ENCODE peak calls at places on chromosomes 3 and 15, in five cellular contexts. One of them, this sample, is unnamed.

GRCh38 chr3:31105011-31105410 is 210.6 kb upstream of the GADL1 start:
- DNase-seq in GM12878: no peak
- DNase-seq in HepG2: no peak
- DNase-seq in GM12892: no peak
- DNase-seq in H1: no peak
- DNase-seq in this sample: no peak

GRCh38 chr3:49718419-49719213 is 868 bp downstream of the AMIGO3 start:
- DNase-seq in GM12878: no peak
- DNase-seq in GM12892: no peak
- DNase-seq in H1: peak; percentile 23
- DNase-seq in HepG2: no peak
- DNase-seq in this sample: no peak

GRCh38 chr3:46087871-46088270 is 60.6 kb upstream of the XCR1 start:
- DNase-seq in HepG2: no peak
- DNase-seq in GM12892: no peak
- DNase-seq in H1: no peak
- DNase-seq in GM12878: no peak
- DNase-seq in this sample: no peak

GRCh38 chr15:76954744-76955143 is 23.2 kb downstream of the RCN2 start:
- DNase-seq in H1: no peak
- DNase-seq in HepG2: no peak
- DNase-seq in GM12892: no peak
- DNase-seq in GM12878: no peak
- DNase-seq in this sample: no peak

GRCh38 chr3:89049119-89049518 is 58.3 kb upstream of the EPHA3 start:
- DNase-seq in HepG2: peak; percentile 5
- DNase-seq in GM12892: no peak
- DNase-seq in H1: peak; percentile 29
- DNase-seq in GM12878: no peak
- DNase-seq in this sample: no peak

GRCh38 chr15:25184356-25185155 is 229.8 kb downstream of the SNRPN start:
- DNase-seq in GM12892: no peak
- DNase-seq in GM12878: no peak
- DNase-seq in HepG2: no peak
- DNase-seq in H1: no peak
- DNase-seq in this sample: no peak

GRCh38 chr15:31384568-31384967 is 57.9 kb downstream of the KLF13 start:
- DNase-seq in GM12892: no peak
- DNase-seq in HepG2: no peak
- DNase-seq in GM12878: no peak
- DNase-seq in H1: no peak
- DNase-seq in this sample: no peak

GRCh38 chr3:138186216-138186615 is 885 bp upstream of the ARMC8 start:
- DNase-seq in GM12878: no peak
- DNase-seq in H1: no peak
- DNase-seq in GM12892: no peak
- DNase-seq in HepG2: no peak
- DNase-seq in this sample: no peak

GRCh38 chr3:63918321-63918720 is 6.1 kb upstream of the SCAANT1 start:
- DNase-seq in GM12878: no peak
- DNase-seq in HepG2: no peak
- DNase-seq in H1: no peak
- DNase-seq in GM12892: no peak
- DNase-seq in this sample: no peak

GRCh38 chr3:178602864-178603263 is 66.6 kb downstream of the KCNMB2 start:
- DNase-seq in HepG2: no peak
- DNase-seq in H1: no peak
- DNase-seq in GM12892: no peak
- DNase-seq in GM12878: no peak
- DNase-seq in this sample: no peak

DNA sequence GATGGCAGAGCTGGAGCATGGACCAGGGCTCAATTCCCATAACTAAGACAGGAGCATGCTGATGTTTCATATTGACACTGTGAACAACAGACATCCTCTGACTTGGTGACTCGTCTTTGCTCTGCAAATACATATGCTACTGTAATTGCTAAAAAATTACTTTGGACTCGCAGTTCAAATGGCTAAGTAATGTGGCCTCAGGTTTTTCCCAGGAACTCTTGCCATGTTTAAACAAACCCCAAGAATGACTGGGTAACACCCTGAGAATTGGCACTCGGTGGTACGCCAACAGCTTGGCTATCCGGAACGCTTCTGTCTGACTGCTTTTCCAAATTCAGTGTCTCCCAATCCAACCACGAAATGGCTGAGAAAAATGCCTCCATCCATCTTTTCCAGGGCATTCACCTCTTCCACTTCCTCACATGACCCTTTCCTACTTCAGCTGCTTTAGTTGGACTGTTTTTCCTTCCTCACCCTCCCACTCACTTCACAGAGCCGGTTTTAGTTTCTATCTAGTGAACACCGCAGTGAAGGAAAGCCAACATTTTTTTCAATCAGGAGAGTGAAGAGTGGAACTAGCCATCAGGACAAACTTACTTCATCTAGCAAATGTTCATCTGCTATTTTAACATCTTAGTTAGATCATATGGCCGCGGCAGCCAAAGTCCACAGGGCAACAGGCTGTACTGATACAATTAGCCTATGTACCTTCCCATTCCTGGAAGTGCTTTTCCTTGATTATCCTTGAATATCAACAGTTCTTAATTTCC is 456.5 kb upstream of the THBS1 start:
- DNase-seq in GM12878: no peak
- DNase-seq in HepG2: peak; percentile 50
- DNase-seq in H1: no peak
- DNase-seq in GM12892: no peak
- DNase-seq in this sample: no peak
- TF ChIP-seq TAF1 in GM12878: no peak
- TF ChIP-seq TAF1 in HepG2: no peak
- TF ChIP-seq TAF1 in H1: no peak
- TF ChIP-seq TAF1 in GM12892: no peak
- TF ChIP-seq TAF1 in this sample: no peak

DNA sequence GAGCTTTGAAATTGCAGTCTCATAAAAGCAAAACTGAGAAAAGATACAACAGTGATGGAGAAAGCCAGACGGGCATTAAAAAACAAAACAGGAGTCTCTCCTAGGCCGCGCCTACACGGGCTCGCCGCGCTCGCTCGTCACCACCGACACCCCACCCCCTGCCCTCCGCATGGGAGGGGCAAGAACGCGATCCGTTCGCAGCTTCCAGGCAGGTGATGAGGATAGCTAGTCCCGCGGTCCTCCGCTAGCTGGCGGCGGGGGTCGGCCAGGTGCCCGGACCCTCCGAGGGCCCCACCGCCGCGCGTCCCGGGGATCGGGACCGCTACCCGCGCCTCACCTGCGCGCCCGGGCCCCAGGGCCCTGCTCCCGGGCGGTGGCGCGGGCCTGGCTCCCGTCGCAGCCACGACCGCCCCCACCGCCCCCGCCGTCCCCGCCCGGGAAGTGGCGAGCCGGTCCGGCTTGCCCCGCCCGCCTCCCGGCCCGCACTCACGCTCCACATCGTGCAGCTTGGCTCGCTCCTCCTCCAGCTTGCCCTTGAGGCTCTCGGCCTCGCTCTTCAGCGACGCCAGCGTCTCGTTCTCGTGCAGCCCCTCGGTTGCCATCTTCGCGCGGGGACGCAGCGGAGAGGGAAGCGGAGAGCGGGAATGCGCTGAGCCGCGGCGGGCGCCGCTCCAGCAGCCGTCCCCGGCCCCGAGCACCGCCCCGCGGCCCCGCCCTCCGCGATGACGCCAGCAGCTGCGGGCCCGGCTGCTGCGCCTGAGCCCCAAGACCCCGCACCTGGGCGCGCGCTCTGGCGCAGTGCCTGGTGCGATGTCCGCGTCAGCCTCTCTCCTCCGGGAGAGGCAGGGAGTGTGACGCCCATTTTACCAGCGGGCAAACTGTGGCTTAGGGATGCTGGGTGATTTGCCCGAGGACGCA is 11.7 kb downstream of the GNB5 start:
- DNase-seq in GM12878: peak; percentile 37
- DNase-seq in HepG2: peak; percentile 57
- DNase-seq in GM12892: peak; percentile 86
- DNase-seq in H1: peak; percentile 56
- DNase-seq in this sample: peak; percentile 88
- TF ChIP-seq POLR2A in GM12878: peak; percentile 89
- TF ChIP-seq POLR2A in HepG2: peak; percentile 38
- TF ChIP-seq POLR2A in GM12892: peak; percentile 80
- TF ChIP-seq POLR2A in H1: peak; percentile 79
- TF ChIP-seq POLR2A in this sample: peak; percentile 46

GRCh38 chr3:57966823-57967222 is 41.4 kb upstream of the FLNB start:
- DNase-seq in GM12892: no peak
- DNase-seq in H1: no peak
- DNase-seq in GM12878: no peak
- DNase-seq in HepG2: no peak
- DNase-seq in this sample: no peak
- TF ChIP-seq TAF1 in GM12892: no peak
- TF ChIP-seq TAF1 in H1: no peak
- TF ChIP-seq TAF1 in GM12878: no peak
- TF ChIP-seq TAF1 in HepG2: no peak
- TF ChIP-seq TAF1 in this sample: no peak

DNA sequence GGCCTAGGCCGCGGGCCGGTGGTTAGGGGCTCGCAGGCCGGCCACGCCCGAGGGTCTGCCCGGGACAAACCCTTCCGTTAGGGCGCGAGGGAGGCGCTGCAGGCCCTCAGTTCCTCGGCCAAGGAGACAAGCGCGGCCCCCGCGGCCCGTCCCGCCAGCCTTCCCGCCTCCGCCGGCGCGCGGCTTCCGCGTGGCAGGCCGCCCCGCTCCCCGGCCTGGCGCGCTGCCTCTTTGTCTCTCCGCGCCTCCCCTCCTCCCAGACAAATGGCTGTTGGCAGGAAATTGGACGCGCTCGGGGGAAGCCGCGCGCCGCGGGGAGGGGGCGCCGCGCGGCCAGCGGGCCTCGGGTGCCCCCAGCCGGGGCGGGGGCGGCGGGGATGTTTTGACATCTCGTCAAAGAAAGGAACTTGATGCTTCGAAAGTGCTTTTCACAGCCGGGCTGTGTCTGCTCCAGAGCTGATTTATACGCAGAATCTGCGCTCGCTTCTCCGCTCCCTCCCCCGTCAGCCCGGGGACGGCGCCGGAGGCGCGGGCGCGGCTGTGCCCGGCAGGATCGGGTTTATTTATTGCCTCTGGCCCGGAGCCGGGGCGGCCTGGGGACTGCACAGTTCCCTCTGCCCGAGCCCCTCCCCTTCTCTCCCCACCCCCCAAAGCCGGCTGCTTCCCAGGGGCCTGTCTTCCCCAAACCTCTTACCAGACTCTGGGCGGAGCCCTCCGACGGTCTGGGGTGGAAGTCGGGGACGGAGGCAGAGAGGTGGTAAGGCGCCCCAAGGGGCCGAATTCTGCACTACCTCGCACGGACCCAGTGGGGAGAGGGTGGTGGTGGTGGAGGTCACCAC is 20.8 kb downstream of the SHF start:
- DNase-seq in GM12892: peak; percentile 90
- DNase-seq in HepG2: peak; percentile 62
- DNase-seq in GM12878: peak; percentile 51
- DNase-seq in H1: peak; percentile 84
- DNase-seq in this sample: peak; percentile 95
- TF ChIP-seq POLR2A in GM12892: peak; percentile 71
- TF ChIP-seq POLR2A in HepG2: peak; percentile 34
- TF ChIP-seq POLR2A in GM12878: peak; percentile 75
- TF ChIP-seq POLR2A in H1: peak; percentile 75
- TF ChIP-seq POLR2A in this sample: peak; percentile 50

DNA sequence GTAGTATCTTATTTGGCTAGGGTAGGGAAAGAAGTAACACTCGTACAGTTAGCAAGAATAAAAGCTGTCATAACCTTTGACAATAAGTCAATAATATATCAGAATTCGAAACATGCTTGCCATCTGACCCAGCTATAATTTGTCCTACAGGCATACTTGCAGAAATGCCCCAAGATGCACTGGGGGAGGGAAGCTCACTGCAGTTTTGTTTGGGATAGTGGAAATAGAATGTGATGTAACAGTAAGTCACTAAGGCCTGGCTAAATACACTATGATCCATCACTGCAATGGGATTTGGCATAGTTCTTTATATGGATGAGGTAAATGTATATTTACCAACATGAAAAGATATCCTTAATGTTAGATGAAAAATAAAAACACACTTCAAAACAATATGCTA is 25.5 kb upstream of the TMOD3 start:
- DNase-seq in GM12878: no peak
- DNase-seq in GM12892: no peak
- DNase-seq in H1: no peak
- DNase-seq in HepG2: no peak
- DNase-seq in this sample: no peak
- TF ChIP-seq TAF1 in GM12878: no peak
- TF ChIP-seq TAF1 in GM12892: no peak
- TF ChIP-seq TAF1 in H1: no peak
- TF ChIP-seq TAF1 in HepG2: no peak
- TF ChIP-seq TAF1 in this sample: no peak

DNA sequence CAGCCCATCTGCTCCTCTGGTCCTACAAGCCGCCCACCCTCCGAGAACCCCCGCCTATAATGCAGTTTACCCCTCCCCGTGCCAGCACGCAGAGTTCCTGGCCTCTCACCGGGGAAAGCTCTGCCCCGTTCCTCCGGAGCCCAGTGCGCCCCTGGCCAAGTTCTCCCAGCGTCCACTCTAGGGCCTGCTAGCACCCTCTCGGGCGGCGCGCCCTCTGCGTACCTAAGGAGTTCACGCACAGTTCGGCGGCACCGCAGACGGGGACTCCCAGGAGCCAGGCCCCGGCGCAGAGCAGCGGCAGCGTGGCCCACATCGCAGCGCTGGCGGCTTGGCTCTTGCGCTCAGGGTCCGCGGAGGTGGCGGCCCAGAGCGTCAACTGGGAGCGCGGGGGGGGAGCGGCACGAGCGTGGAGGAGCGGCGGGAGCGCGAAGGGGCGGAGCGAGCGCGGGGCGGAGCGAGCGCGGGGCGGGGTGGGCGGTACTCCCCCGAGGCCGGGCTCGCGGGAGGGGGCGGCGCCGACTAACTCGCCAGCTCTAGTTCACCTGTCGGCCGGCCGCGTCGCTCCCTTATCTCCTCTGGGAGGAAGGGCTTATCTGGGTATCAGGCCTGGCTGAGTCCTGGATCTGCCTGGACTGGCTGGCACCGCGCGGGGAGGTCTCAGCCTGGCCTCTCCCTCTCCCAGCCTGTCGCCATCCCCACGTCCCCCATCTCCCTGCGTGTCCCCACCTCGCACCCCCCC is at the start of gene CTSH:
- DNase-seq in GM12878: no peak
- DNase-seq in GM12892: peak; percentile 85
- DNase-seq in H1: peak; percentile 38
- DNase-seq in HepG2: peak; percentile 84
- DNase-seq in this sample: peak; percentile 88
- TF ChIP-seq POLR2A in GM12878: peak; percentile 91
- TF ChIP-seq POLR2A in GM12892: peak; percentile 85
- TF ChIP-seq POLR2A in H1: peak; percentile 29
- TF ChIP-seq POLR2A in HepG2: peak; percentile 42
- TF ChIP-seq POLR2A in this sample: no peak

GRCh38 chr3:72255736-72256559 is 471.0 kb upstream of the PROK2 start:
- DNase-seq in HepG2: no peak
- DNase-seq in GM12892: no peak
- DNase-seq in H1: no peak
- DNase-seq in GM12878: no peak
- DNase-seq in this sample: no peak
- TF ChIP-seq TAF1 in HepG2: no peak
- TF ChIP-seq TAF1 in GM12892: no peak
- TF ChIP-seq TAF1 in H1: no peak
- TF ChIP-seq TAF1 in GM12878: no peak
- TF ChIP-seq TAF1 in this sample: no peak

This sample was measured in GM12891.